ENCODE peak calls at places on chromosomes 2 and 18, in four cellular contexts. A is neuronal stem cell, Z is IMR-90, J is H9. V is an unnamed sample.

GRCh38 chr2:120545521-120546076 is 190.1 kb upstream of the GLI2 start:
- DNase-seq in J (no peak), Z (peak), A (no peak), V (peak)

GRCh38 chr2:120401275-120402069 is 55.5 kb downstream of the INHBB start:
- DNase-seq in J (peak), Z (no peak), A (no peak), V (no peak)

GRCh38 chr18:1018211-1018651 is 113.6 kb downstream of the ADCYAP1 start:
- DNase-seq in Z (peak), A (no peak), J (no peak), V (no peak)

GRCh38 chr2:23530909-23531276 is 145.9 kb downstream of the KLHL29 start:
- DNase-seq in Z (no peak), J (no peak), A (no peak), V (no peak)

GRCh38 chr2:135954020-135954628 is 31.3 kb downstream of the DARS1 start:
- DNase-seq in J (no peak), Z (no peak), A (no peak), V (no peak)

GRCh38 chr2:109020217-109020637 is 31.2 kb upstream of the EDAR start:
- DNase-seq in J (no peak), A (peak), Z (peak), V (no peak)

GRCh38 chr2:109066501-109066900 is 62.5 kb upstream of the SH3RF3 start:
- DNase-seq in Z (no peak), A (no peak), J (no peak), V (no peak)

GRCh38 chr2:176668879-176669395 is 399.7 kb downstream of the MTX2 start:
- DNase-seq in Z (no peak), A (no peak), J (no peak), V (no peak)

GRCh38 chr2:133787207-133787606 is 218.9 kb upstream of the NCKAP5 start:
- DNase-seq in A (no peak), Z (peak), J (no peak), V (no peak)

GRCh38 chr2:191691016-191691725 is 13.2 kb downstream of the NABP1 start:
- DNase-seq in Z (peak), A (no peak), J (no peak), V (peak)

GRCh38 chr2:160499865-160500264 is 6.3 kb upstream of the RBMS1 start:
- DNase-seq in Z (no peak), A (no peak), J (no peak), V (no peak)

GRCh38 chr18:70522183-70522582 is 233.3 kb downstream of the SOCS6 start:
- DNase-seq in J (no peak), Z (no peak), A (no peak), V (no peak)

GRCh38 chr2:81068144-81068543 is 763.6 kb upstream of the LRRTM1 start:
- DNase-seq in J (no peak), Z (no peak), A (no peak), V (no peak)

GRCh38 chr2:127053731-127054603 is 53.0 kb downstream of the BIN1 start:
- DNase-seq in A (no peak), Z (no peak), J (no peak), V (no peak)

GRCh38 chr2:204386668-204387067 is 158.6 kb upstream of the PARD3B start:
- DNase-seq in Z (no peak), J (no peak), A (no peak), V (no peak)

GRCh38 chr18:6561029-6561861 is 146.5 kb upstream of the L3MBTL4 start:
- DNase-seq in J (no peak), A (no peak), Z (peak), V (peak)

GRCh38 chr18:50186385-50186784 is 8.6 kb downstream of the MYO5B start:
- DNase-seq in J (no peak), A (no peak), Z (no peak), V (no peak)
- H4K91ac ChIP-seq in J (no peak), A (no peak), Z (no peak), V (no peak)

DNA sequence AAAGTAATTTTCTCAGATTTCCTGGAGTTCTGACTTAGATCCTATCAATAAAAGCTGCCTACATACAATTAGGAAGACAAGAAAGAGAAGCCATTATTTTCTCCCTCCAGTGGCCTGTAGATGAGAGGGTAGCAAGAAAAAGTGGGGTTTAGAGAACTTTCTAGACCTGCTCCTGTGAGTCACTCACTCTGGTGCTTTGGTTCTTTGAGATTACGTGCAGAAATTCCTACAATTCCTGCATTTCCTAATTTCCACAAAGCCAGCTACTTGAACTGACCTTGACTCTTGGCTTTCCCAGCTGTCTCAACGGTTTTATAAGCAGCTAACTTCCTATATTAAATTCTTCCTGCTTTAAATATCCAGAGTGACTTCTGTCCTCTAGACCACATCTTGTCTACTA is 899.5 kb upstream of the KLHL29 start:
- DNase-seq in Z (no peak), J (no peak), A (no peak), V (no peak)
- H3K27ac ChIP-seq in Z (no peak), J (no peak), A (no peak), V (peak)

DNA sequence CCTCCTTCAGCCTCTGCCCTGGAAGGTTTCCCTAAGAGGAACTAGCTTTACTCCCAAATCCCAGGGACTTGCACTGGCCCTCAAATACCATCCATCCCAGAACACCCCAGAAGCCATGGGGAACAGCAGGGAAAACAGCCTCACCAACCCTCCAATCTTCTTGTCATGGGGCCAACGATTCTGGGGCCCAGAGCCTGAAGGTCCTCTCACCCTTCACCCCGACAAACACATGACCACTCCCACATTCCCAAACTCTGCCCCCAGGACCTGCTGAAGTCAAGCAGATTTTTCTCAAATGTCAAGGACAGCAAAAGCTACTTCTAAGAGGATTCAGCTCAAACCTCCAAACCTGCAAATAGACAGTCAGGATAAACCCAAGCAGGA is 143.5 kb downstream of the ZFP36L2 start:
- DNase-seq in A (no peak), Z (no peak), J (no peak), V (no peak)
- H4K91ac ChIP-seq in A (peak), Z (peak), J (no peak), V (peak)

GRCh38 chr18:63298393-63299015 is 21.1 kb downstream of the BCL2 start:
- DNase-seq in A (no peak), J (no peak), Z (no peak), V (peak)
- H3K27ac ChIP-seq in A (no peak), J (no peak), Z (no peak), V (no peak)

GRCh38 chr2:180057706-180058412 is 50.8 kb upstream of the CWC22 start:
- DNase-seq in J (no peak), A (peak), Z (no peak), V (no peak)
- H4K91ac ChIP-seq in J (no peak), A (no peak), Z (no peak), V (no peak)

GRCh38 chr2:181985632-181986205 is at the start of gene PPP1R1C:
- DNase-seq in A (peak), Z (no peak), J (no peak), V (no peak)
- H3K27ac ChIP-seq in A (no peak), Z (no peak), J (no peak), V (no peak)

DNA sequence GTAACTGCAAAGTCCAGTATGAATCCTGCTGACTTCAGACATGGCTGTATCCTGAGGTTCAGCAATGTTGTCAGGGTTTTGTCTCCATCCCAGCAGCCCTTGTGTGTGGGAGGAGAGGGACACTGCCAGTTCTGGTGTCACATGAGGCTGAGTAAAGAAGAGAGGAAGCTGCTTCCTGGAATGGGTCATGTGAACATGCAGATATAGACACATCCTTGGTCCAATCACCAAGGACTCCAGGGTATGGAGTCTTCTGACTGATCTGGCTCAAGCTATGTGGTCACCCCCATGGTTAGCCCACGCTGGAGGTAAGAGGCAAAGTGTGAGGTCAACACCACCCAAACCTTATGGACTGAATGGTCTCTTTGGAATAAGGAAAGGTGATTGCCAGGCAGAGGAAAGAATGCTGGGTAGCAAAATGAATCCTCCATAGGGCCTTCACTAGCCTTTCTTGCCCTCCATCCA is 134.4 kb upstream of the SLC1A4 start:
- DNase-seq in J (no peak), A (no peak), Z (peak), V (peak)
- H4K91ac ChIP-seq in J (no peak), A (no peak), Z (no peak), V (no peak)

DNA sequence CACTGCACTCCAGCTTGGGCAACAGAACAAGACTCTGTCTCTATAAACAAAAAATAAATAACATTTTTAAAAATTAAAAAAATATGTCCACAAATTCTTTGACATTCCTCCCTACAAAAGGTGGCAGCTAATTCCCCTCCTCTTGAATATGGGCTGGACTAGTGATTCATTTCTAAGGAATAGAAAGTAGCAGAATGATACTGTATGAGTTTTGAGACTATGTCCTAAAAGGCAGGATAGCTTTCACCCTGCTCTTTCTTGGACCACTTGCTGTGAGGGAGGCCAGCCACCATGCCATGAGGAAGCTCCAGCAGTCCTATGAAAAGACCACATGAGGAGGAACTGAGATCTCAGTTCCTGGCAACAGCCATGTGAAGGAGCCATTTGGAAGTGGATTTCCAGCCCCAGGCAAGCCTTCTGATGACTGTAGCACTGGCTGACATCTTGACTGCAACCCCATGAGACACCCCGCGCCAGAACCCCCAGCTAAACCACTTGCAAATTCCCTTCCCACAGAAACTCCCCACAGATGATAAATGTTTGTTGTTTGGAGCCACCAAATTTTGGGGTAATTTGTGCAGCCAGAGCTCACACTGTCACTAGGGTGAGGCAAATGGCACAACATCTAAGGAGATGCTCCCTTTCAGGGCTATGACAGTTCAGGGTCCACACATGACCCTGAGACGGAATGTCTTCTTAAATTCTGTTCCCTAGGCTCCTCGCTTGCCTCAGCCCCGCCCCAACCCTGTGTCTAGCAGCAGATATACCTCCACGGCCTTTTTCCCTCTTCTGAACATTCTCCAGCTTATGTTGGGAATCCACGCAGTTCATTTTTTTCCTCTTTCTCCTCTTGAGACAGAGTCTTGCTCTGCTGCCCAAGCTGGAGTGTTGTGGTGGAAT is 17.1 kb upstream of the ATOH8 start:
- DNase-seq in A (no peak), J (no peak), Z (no peak), V (peak)
- H3K27ac ChIP-seq in A (no peak), J (no peak), Z (no peak), V (no peak)

GRCh38 chr2:44131177-44131576 is 37.5 kb upstream of the PPM1B start:
- DNase-seq in Z (no peak), A (no peak), J (no peak), V (no peak)
- H4K91ac ChIP-seq in Z (peak), A (no peak), J (no peak), V (no peak)

DNA sequence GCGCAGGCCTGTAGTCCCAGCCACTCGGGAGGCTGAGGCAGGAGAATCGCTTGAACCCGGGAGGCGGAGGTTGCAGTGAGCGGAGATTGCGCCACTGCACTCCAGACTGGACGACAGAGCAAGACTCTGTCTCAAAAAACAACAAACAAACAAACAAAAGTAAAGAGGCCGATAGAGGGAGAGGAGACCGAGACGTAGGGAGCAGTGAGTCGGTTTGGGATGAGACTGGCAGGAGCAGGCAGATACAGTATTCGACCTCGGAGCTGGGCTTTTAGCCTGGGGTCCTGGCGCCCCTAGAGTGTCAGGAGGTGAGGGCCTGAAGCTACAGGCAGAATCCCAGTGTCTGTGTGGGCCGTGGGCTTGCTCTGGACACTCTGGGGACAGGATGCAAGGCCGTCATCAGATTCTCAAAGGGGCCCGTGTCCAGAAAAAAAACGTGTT is 51.2 kb downstream of the SLC4A1AP start:
- DNase-seq in J (no peak), Z (no peak), A (no peak), V (no peak)
- H3K27ac ChIP-seq in J (no peak), Z (peak), A (no peak), V (peak)